ENCODE peak calls at places on chromosomes 12 and 14, in ten cellular contexts. One of them, this sample, is unnamed. For H3K36me3, the result is how much of the 10 kb centered on the place peaks cover.

GRCh38 chr12:752673-753400 is 458 bp downstream of the WNK1 start:
- DNase-seq in brain microvascular endothelial cell: peak
- DNase-seq in gastrocnemius medialis: peak
- DNase-seq in GM06990: peak
- DNase-seq in uterus: no peak
- DNase-seq in CD8-positive, alpha-beta T cell: peak
- DNase-seq in tibial nerve: peak
- DNase-seq in PC-9: peak
- DNase-seq in fibroblast of lung: peak
- DNase-seq in endodermal cell: peak
- DNase-seq in this sample: peak

GRCh38 chr12:78795934-78796445 is 68.6 kb upstream of the SYT1 start:
- DNase-seq in brain microvascular endothelial cell: no peak
- DNase-seq in gastrocnemius medialis: no peak
- DNase-seq in GM06990: no peak
- DNase-seq in uterus: no peak
- DNase-seq in CD8-positive, alpha-beta T cell: no peak
- DNase-seq in tibial nerve: no peak
- DNase-seq in PC-9: no peak
- DNase-seq in fibroblast of lung: no peak
- DNase-seq in endodermal cell: no peak
- DNase-seq in this sample: no peak

GRCh38 chr12:124273630-124274029 is 21.3 kb upstream of the RFLNA start:
- DNase-seq in brain microvascular endothelial cell: peak
- DNase-seq in gastrocnemius medialis: no peak
- DNase-seq in GM06990: peak
- DNase-seq in uterus: no peak
- DNase-seq in CD8-positive, alpha-beta T cell: no peak
- DNase-seq in tibial nerve: no peak
- DNase-seq in PC-9: no peak
- DNase-seq in fibroblast of lung: peak
- DNase-seq in endodermal cell: peak
- DNase-seq in this sample: no peak

GRCh38 chr12:63103489-63104131 is 47.4 kb downstream of the AVPR1A start:
- DNase-seq in brain microvascular endothelial cell: no peak
- DNase-seq in gastrocnemius medialis: no peak
- DNase-seq in GM06990: no peak
- DNase-seq in uterus: no peak
- DNase-seq in CD8-positive, alpha-beta T cell: no peak
- DNase-seq in tibial nerve: no peak
- DNase-seq in PC-9: no peak
- DNase-seq in fibroblast of lung: peak
- DNase-seq in endodermal cell: no peak
- DNase-seq in this sample: no peak

GRCh38 chr14:97061198-97061597 is 264.0 kb downstream of the VRK1 start:
- DNase-seq in brain microvascular endothelial cell: no peak
- DNase-seq in gastrocnemius medialis: peak
- DNase-seq in GM06990: no peak
- DNase-seq in uterus: no peak
- DNase-seq in CD8-positive, alpha-beta T cell: no peak
- DNase-seq in tibial nerve: peak
- DNase-seq in PC-9: no peak
- DNase-seq in fibroblast of lung: no peak
- DNase-seq in endodermal cell: no peak
- DNase-seq in this sample: peak

GRCh38 chr12:48105321-48105866 is 485 bp downstream of the SENP1 start:
- DNase-seq in brain microvascular endothelial cell: peak
- DNase-seq in gastrocnemius medialis: no peak
- DNase-seq in GM06990: no peak
- DNase-seq in uterus: no peak
- DNase-seq in CD8-positive, alpha-beta T cell: peak
- DNase-seq in tibial nerve: no peak
- DNase-seq in PC-9: no peak
- DNase-seq in fibroblast of lung: peak
- DNase-seq in endodermal cell: no peak
- DNase-seq in this sample: peak

GRCh38 chr14:32307881-32308582 is 21.1 kb upstream of the AKAP6 start:
- DNase-seq in brain microvascular endothelial cell: no peak
- DNase-seq in gastrocnemius medialis: no peak
- DNase-seq in GM06990: no peak
- DNase-seq in uterus: no peak
- DNase-seq in CD8-positive, alpha-beta T cell: no peak
- DNase-seq in tibial nerve: no peak
- DNase-seq in PC-9: peak
- DNase-seq in fibroblast of lung: no peak
- DNase-seq in endodermal cell: no peak
- DNase-seq in this sample: no peak

GRCh38 chr12:133057446-133057845 is 20.1 kb downstream of the ZNF84 start:
- DNase-seq in brain microvascular endothelial cell: no peak
- DNase-seq in gastrocnemius medialis: no peak
- DNase-seq in GM06990: no peak
- DNase-seq in uterus: no peak
- DNase-seq in CD8-positive, alpha-beta T cell: no peak
- DNase-seq in tibial nerve: no peak
- DNase-seq in PC-9: no peak
- DNase-seq in fibroblast of lung: peak
- DNase-seq in endodermal cell: no peak
- DNase-seq in this sample: no peak

GRCh38 chr12:68240079-68240478 is 13.3 kb downstream of the IL22 start:
- DNase-seq in brain microvascular endothelial cell: peak
- DNase-seq in gastrocnemius medialis: no peak
- DNase-seq in GM06990: no peak
- DNase-seq in uterus: peak
- DNase-seq in CD8-positive, alpha-beta T cell: no peak
- DNase-seq in tibial nerve: no peak
- DNase-seq in PC-9: peak
- DNase-seq in fibroblast of lung: peak
- DNase-seq in endodermal cell: no peak
- DNase-seq in this sample: peak

GRCh38 chr12:116880817-116881324 is 370 bp downstream of the HRK start:
- DNase-seq in brain microvascular endothelial cell: no peak
- DNase-seq in gastrocnemius medialis: no peak
- DNase-seq in GM06990: peak
- DNase-seq in uterus: no peak
- DNase-seq in CD8-positive, alpha-beta T cell: peak
- DNase-seq in tibial nerve: no peak
- DNase-seq in PC-9: peak
- DNase-seq in fibroblast of lung: peak
- DNase-seq in endodermal cell: peak
- DNase-seq in this sample: no peak

GRCh38 chr14:99270491-99271287 is 1.3 kb downstream of the BCL11B start:
- DNase-seq in brain microvascular endothelial cell: no peak
- DNase-seq in gastrocnemius medialis: no peak
- DNase-seq in GM06990: no peak
- DNase-seq in uterus: no peak
- DNase-seq in CD8-positive, alpha-beta T cell: peak
- DNase-seq in tibial nerve: no peak
- DNase-seq in PC-9: no peak
- DNase-seq in fibroblast of lung: no peak
- DNase-seq in endodermal cell: peak
- DNase-seq in this sample: peak

GRCh38 chr12:123478762-123479161 is 20.8 kb downstream of the SNRNP35 start:
- DNase-seq in brain microvascular endothelial cell: peak
- DNase-seq in gastrocnemius medialis: peak
- DNase-seq in GM06990: no peak
- DNase-seq in uterus: no peak
- DNase-seq in CD8-positive, alpha-beta T cell: no peak
- DNase-seq in tibial nerve: no peak
- DNase-seq in PC-9: no peak
- DNase-seq in fibroblast of lung: no peak
- DNase-seq in endodermal cell: no peak
- DNase-seq in this sample: peak

GRCh38 chr14:67819563-67820411 is at the start of gene RAD51B:
- DNase-seq in brain microvascular endothelial cell: peak
- DNase-seq in gastrocnemius medialis: peak
- DNase-seq in GM06990: peak
- DNase-seq in uterus: peak
- DNase-seq in CD8-positive, alpha-beta T cell: peak
- DNase-seq in tibial nerve: peak
- DNase-seq in PC-9: peak
- DNase-seq in fibroblast of lung: peak
- DNase-seq in endodermal cell: peak
- DNase-seq in this sample: peak

GRCh38 chr12:41932470-41932991 is 212.1 kb downstream of the GXYLT1 start:
- DNase-seq in brain microvascular endothelial cell: no peak
- DNase-seq in gastrocnemius medialis: peak
- DNase-seq in GM06990: peak
- DNase-seq in uterus: peak
- DNase-seq in CD8-positive, alpha-beta T cell: no peak
- DNase-seq in tibial nerve: peak
- DNase-seq in PC-9: no peak
- DNase-seq in fibroblast of lung: peak
- DNase-seq in endodermal cell: peak
- DNase-seq in this sample: peak

GRCh38 chr14:50082308-50082742 is 34.0 kb downstream of the VCPKMT start:
- DNase-seq in brain microvascular endothelial cell: no peak
- DNase-seq in gastrocnemius medialis: no peak
- DNase-seq in GM06990: no peak
- DNase-seq in uterus: no peak
- DNase-seq in CD8-positive, alpha-beta T cell: peak
- DNase-seq in tibial nerve: no peak
- DNase-seq in PC-9: no peak
- DNase-seq in fibroblast of lung: no peak
- DNase-seq in endodermal cell: no peak
- DNase-seq in this sample: no peak
- H3K4me3 ChIP-seq in brain microvascular endothelial cell: no peak
- H3K4me3 ChIP-seq in gastrocnemius medialis: no peak
- H3K4me3 ChIP-seq in GM06990: no peak
- H3K4me3 ChIP-seq in uterus: no peak
- H3K4me3 ChIP-seq in CD8-positive, alpha-beta T cell: peak
- H3K4me3 ChIP-seq in tibial nerve: no peak
- H3K4me3 ChIP-seq in PC-9: no peak
- H3K4me3 ChIP-seq in fibroblast of lung: no peak
- H3K4me3 ChIP-seq in endodermal cell: no peak
- H3K4me3 ChIP-seq in this sample: no peak

GRCh38 chr12:72560370-72560769 is 288.2 kb downstream of the TRHDE start:
- DNase-seq in brain microvascular endothelial cell: no peak
- DNase-seq in gastrocnemius medialis: no peak
- DNase-seq in GM06990: no peak
- DNase-seq in uterus: no peak
- DNase-seq in CD8-positive, alpha-beta T cell: no peak
- DNase-seq in tibial nerve: no peak
- DNase-seq in PC-9: no peak
- DNase-seq in fibroblast of lung: no peak
- DNase-seq in endodermal cell: peak
- DNase-seq in this sample: no peak

GRCh38 chr12:72564120-72564519 is 291.9 kb downstream of the TRHDE start:
- DNase-seq in brain microvascular endothelial cell: no peak
- DNase-seq in gastrocnemius medialis: no peak
- DNase-seq in GM06990: no peak
- DNase-seq in uterus: no peak
- DNase-seq in CD8-positive, alpha-beta T cell: no peak
- DNase-seq in tibial nerve: no peak
- DNase-seq in PC-9: no peak
- DNase-seq in fibroblast of lung: no peak
- DNase-seq in endodermal cell: no peak
- DNase-seq in this sample: no peak
- H3K36me3 ChIP-seq in brain microvascular endothelial cell: under half
- H3K36me3 ChIP-seq in gastrocnemius medialis: under half
- H3K36me3 ChIP-seq in GM06990: under half
- H3K36me3 ChIP-seq in uterus: under half
- H3K36me3 ChIP-seq in CD8-positive, alpha-beta T cell: under half
- H3K36me3 ChIP-seq in tibial nerve: under half
- H3K36me3 ChIP-seq in PC-9: under half
- H3K36me3 ChIP-seq in fibroblast of lung: under half
- H3K36me3 ChIP-seq in endodermal cell: under half
- H3K36me3 ChIP-seq in this sample: under half

GRCh38 chr12:71551529-71551928 is 111.9 kb downstream of the LGR5 start:
- DNase-seq in brain microvascular endothelial cell: no peak
- DNase-seq in gastrocnemius medialis: no peak
- DNase-seq in GM06990: no peak
- DNase-seq in uterus: no peak
- DNase-seq in CD8-positive, alpha-beta T cell: no peak
- DNase-seq in tibial nerve: no peak
- DNase-seq in PC-9: no peak
- DNase-seq in fibroblast of lung: peak
- DNase-seq in endodermal cell: no peak
- DNase-seq in this sample: no peak
- TF ChIP-seq CTCF in brain microvascular endothelial cell: peak
- TF ChIP-seq CTCF in gastrocnemius medialis: peak
- TF ChIP-seq CTCF in GM06990: peak
- TF ChIP-seq CTCF in uterus: peak
- TF ChIP-seq CTCF in CD8-positive, alpha-beta T cell: no peak
- TF ChIP-seq CTCF in tibial nerve: no peak
- TF ChIP-seq CTCF in PC-9: peak
- TF ChIP-seq CTCF in fibroblast of lung: peak
- TF ChIP-seq CTCF in endodermal cell: peak
- TF ChIP-seq CTCF in this sample: peak

DNA sequence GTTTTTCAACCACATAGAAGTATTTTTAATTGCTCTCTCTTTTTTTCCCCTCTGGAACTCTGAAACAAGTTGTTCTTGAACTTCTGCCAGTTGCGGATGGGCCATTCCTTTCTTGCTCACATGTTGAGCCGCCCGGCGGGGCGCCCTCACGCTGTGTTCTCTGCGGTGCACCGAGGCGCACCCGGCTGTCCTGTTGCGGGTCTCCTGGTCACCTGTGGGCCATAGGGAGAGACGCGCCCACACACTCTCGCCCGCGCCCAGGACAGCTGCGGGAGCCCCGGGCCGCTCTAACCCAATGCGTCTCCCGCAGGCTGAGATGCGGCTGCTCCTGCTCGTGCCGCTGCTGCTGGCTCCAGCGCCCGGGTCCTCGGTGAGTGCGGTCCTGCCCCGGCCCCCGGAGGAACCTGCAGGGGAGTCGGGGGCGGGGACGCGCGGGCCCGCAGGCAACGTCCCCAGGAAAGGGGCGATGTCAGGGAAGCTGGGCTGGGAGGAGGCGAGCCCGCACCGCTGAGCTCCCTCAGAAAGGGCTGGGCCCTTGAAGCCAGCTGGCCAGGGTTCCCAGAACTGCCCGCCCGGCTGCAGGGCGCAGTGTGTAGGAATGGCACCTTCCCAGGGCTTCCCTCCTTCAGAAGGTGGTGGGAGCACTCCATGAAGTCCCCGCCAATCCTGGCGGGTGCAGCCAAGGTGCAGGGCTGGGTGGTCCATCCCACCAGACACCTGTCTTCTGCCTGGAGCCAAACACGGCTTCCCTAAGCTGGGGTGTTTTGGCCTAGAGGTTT is 2.3 kb downstream of the PAPLN start:
- DNase-seq in brain microvascular endothelial cell: peak
- DNase-seq in gastrocnemius medialis: no peak
- DNase-seq in GM06990: no peak
- DNase-seq in uterus: peak
- DNase-seq in CD8-positive, alpha-beta T cell: no peak
- DNase-seq in tibial nerve: peak
- DNase-seq in PC-9: no peak
- DNase-seq in fibroblast of lung: peak
- DNase-seq in endodermal cell: peak
- DNase-seq in this sample: no peak
- H3K4me3 ChIP-seq in brain microvascular endothelial cell: peak
- H3K4me3 ChIP-seq in gastrocnemius medialis: peak
- H3K4me3 ChIP-seq in GM06990: no peak
- H3K4me3 ChIP-seq in uterus: peak
- H3K4me3 ChIP-seq in CD8-positive, alpha-beta T cell: no peak
- H3K4me3 ChIP-seq in tibial nerve: peak
- H3K4me3 ChIP-seq in PC-9: no peak
- H3K4me3 ChIP-seq in fibroblast of lung: peak
- H3K4me3 ChIP-seq in endodermal cell: peak
- H3K4me3 ChIP-seq in this sample: peak

This sample was measured in tibial artery.